ENCODE peak calls at places on chromosome 18, in six cellular contexts. S is sigmoid colon, X is K562, K is esophagus muscularis mucosa, R is HCT116, P is testis. B is an unnamed sample.

GRCh38 chr18:44764863-44765262 is 84.2 kb downstream of the SETBP1 start:
- DNase-seq in S (no peak), X (no peak), K (no peak), R (no peak), P (no peak), B (no peak)

GRCh38 chr18:3265564-3266033 is 3.7 kb downstream of the MYL12B start:
- DNase-seq in S (no peak), X (peak), K (no peak), R (no peak), P (no peak), B (peak)

GRCh38 chr18:13570216-13570615 is 156.1 kb downstream of the FAM210A start:
- DNase-seq in S (no peak), X (no peak), K (no peak), R (no peak), P (no peak), B (no peak)

GRCh38 chr18:41058351-41059125 is 896.5 kb upstream of the PIK3C3 start:
- DNase-seq in S (no peak), X (no peak), K (no peak), R (no peak), P (no peak), B (no peak)

GRCh38 chr18:2070636-2071035 is 500.7 kb downstream of the METTL4 start:
- DNase-seq in S (no peak), X (no peak), K (no peak), R (no peak), P (no peak), B (no peak)

GRCh38 chr18:23498062-23498582 is 5.2 kb upstream of the RMC1 start:
- DNase-seq in S (no peak), X (no peak), K (no peak), R (no peak), P (no peak), B (no peak)

GRCh38 chr18:21267370-21267769 is 25.3 kb downstream of the GREB1L start:
- DNase-seq in S (no peak), X (no peak), K (no peak), R (no peak), P (no peak), B (no peak)

GRCh38 chr18:650428-650858 is 7.0 kb upstream of the TYMS start:
- DNase-seq in S (no peak), X (peak), K (no peak), R (no peak), P (no peak), B (peak)

GRCh38 chr18:76999077-76999476 is 133.5 kb downstream of the MBP start:
- DNase-seq in S (no peak), X (no peak), K (no peak), R (no peak), P (no peak), B (no peak)

GRCh38 chr18:59446012-59446411 is 86.9 kb upstream of the LMAN1 start:
- DNase-seq in S (no peak), X (no peak), K (no peak), R (no peak), P (no peak), B (no peak)

GRCh38 chr18:43620936-43621335 is 343.6 kb upstream of the SYT4 start:
- DNase-seq in S (no peak), X (peak), K (no peak), R (no peak), P (no peak), B (peak)

GRCh38 chr18:10417679-10418078 is 36.8 kb upstream of the APCDD1 start:
- DNase-seq in S (no peak), X (no peak), K (peak), R (no peak), P (peak), B (no peak)

GRCh38 chr18:24398515-24398914 is 891 bp upstream of the OSBPL1A start:
- DNase-seq in S (no peak), X (no peak), K (no peak), R (peak), P (no peak), B (no peak)

GRCh38 chr18:37393945-37394609 is 171.5 kb downstream of the CELF4 start:
- DNase-seq in S (peak), X (peak), K (no peak), R (no peak), P (peak), B (no peak)

GRCh38 chr18:63319383-63320040 is at the start of gene BCL2:
- DNase-seq in S (peak), X (peak), K (no peak), R (no peak), P (peak), B (peak)
- TF ChIP-seq POLR2A in S (peak), X (no peak), K (no peak), R (no peak), P (no peak), B (no peak)

GRCh38 chr18:48974304-48975220 is 23.8 kb upstream of the SMAD7 start:
- DNase-seq in S (no peak), X (no peak), K (no peak), R (no peak), P (no peak), B (no peak)

GRCh38 chr18:48973731-48974130 is 23.0 kb upstream of the SMAD7 start:
- DNase-seq in S (no peak), X (no peak), K (no peak), R (no peak), P (no peak), B (no peak)

GRCh38 chr18:48975221-48975816 is 24.6 kb upstream of the SMAD7 start:
- DNase-seq in S (no peak), X (no peak), K (no peak), R (no peak), P (peak), B (no peak)

GRCh38 chr18:48977914-48978313 is 27.1 kb upstream of the SMAD7 start:
- DNase-seq in S (no peak), X (no peak), K (no peak), R (no peak), P (no peak), B (no peak)

DNA sequence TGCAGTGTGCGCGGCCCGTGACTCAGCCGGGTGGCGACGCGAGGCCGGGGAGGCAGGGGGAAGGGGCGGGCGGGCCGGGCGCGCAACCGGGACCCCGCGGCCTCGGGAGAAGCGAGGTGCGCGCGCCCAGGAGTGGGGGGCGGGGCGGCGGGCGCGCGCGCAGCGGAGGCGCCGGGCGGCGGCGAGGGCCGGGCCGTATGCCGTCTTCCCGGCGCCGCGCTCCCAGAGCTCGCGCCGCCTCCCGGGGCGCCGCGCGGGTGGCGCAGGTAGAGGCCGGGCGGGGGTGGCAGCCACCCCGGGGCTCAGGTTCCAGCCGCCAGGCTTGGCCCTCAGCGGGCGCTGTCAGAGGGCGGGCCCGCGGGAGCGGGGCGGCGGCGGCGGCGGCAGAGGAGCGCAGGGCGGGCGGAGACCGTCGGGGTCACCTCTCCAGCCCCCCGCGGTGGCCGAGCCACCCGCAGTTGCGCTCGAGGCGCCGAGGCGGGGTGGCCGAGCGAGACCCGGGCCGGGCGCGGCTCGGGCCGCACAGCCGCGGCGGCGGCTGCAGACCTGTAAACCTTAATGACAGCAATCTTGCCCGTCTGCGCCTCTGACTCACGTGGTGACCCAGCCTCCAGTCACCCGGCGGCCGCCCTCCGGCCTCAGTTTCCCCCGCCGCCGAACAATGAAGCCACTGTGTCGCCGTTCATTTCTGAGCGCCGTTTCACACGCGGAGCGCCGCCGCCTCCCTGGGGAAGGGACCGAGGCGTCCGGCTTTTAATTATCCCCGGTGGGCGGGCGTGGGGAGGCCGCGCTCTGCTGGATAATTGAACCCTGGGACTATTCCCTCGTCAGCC is 25.3 kb upstream of the SMAD7 start:
- DNase-seq in S (no peak), X (peak), K (no peak), R (no peak), P (peak), B (no peak)
- TF ChIP-seq POLR2A in S (no peak), X (no peak), K (no peak), R (no peak), P (no peak), B (no peak)

DNA sequence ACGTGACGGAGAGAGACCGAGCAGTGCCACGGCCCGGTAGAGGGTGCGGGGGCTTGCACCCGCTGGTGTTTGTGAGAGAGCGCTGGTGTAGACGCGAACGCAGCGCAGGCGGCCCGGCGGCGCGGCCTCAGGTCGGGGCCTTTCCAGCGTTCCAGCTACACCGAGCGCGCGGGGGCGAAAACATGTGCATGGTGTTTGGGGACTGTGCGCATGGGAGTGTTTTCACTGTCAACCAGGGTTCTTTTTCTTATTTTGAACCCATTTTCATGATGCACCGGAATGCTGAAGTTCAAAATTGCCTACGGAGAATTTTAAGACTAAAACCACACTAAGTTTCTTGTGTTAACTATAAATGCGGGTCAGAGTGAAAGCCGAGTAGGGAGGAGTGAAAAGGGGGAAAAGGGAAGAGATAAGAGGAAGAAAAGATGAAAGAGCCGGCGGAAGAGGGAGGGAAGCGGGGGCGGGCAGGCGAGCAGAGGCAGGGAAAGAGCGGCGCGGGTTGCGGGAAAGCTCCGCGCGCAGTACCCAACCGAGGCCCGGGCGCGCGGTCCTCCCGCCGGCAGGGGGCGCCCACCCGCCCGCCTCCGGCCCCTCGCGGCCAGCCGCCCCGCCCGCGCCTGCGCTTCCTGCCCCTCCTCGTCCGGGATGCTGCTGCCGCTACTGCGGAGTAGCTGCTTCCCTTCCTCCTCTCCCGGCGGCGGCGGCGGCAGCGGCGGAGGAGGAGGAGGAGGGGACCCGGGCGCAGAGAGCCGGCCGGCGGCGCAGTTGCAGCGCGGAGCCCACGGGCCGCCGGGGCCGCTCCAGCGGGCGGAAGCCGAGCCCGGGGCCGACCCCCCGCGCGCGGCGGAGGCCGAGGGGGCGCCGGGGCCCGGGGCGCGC is at the start of gene RAB12:
- DNase-seq in S (peak), X (peak), K (no peak), R (peak), P (peak), B (peak)
- TF ChIP-seq POLR2A in S (no peak), X (no peak), K (no peak), R (peak), P (no peak), B (peak)

GRCh38 chr18:48138660-48139426 is 208.4 kb upstream of the SMAD2 start:
- DNase-seq in S (peak), X (no peak), K (no peak), R (no peak), P (no peak), B (no peak)

GRCh38 chr18:48138211-48138610 is 207.8 kb upstream of the SMAD2 start:
- DNase-seq in S (no peak), X (no peak), K (no peak), R (no peak), P (no peak), B (no peak)

GRCh38 chr18:48136544-48137353 is 206.3 kb upstream of the SMAD2 start:
- DNase-seq in S (no peak), X (no peak), K (no peak), R (no peak), P (no peak), B (no peak)

GRCh38 chr18:48136051-48136543 is 205.6 kb upstream of the SMAD2 start:
- DNase-seq in S (no peak), X (no peak), K (no peak), R (no peak), P (peak), B (no peak)

GRCh38 chr18:48137354-48138208 is 207.1 kb upstream of the SMAD2 start:
- DNase-seq in S (no peak), X (no peak), K (no peak), R (no peak), P (no peak), B (no peak)
- TF ChIP-seq POLR2A in S (no peak), X (no peak), K (no peak), R (no peak), P (no peak), B (no peak)